ENCODE peak calls at places on chromosomes 16 and 17, in ten cellular contexts. W is left ventricle myocardium inferior, R is lower leg skin, M is AG10803, I is cardiac fibroblast, D is astrocyte of the spinal cord, B is OCI-LY7, V is stomach, N is HFF-Myc, L is esophagus squamous epithelium. F is an unnamed sample.

GRCh38 chr17:1043601-1044251 is 46.8 kb downstream of the TIMM22 start:
- DNase-seq in I (peak), W (peak), V (no peak), D (no peak), M (no peak), R (no peak), L (no peak), N (no peak), B (no peak), F (no peak)

GRCh38 chr16:79598341-79599181 is 2.0 kb downstream of the MAF start:
- DNase-seq in R (peak), I (peak), N (no peak), M (peak), D (peak), W (peak), L (no peak), V (peak), B (no peak), F (peak)

GRCh38 chr16:29816694-29817441 is 916 bp downstream of the PAGR1 start:
- DNase-seq in N (no peak), W (peak), V (peak), D (peak), L (no peak), B (peak), R (no peak), M (peak), I (peak), F (peak)

GRCh38 chr16:75202069-75202590 is 4.8 kb downstream of the CTRB2 start:
- DNase-seq in R (no peak), V (no peak), I (no peak), L (no peak), N (no peak), W (no peak), D (no peak), M (no peak), B (no peak), F (no peak)

GRCh38 chr16:89383095-89384003 is 107.0 kb downstream of the ANKRD11 start:
- DNase-seq in M (no peak), I (peak), R (no peak), V (peak), N (no peak), B (no peak), L (no peak), D (no peak), W (peak), F (no peak)

GRCh38 chr16:80403871-80404270 is 136.9 kb upstream of the DYNLRB2 start:
- DNase-seq in D (no peak), V (no peak), I (no peak), B (no peak), W (no peak), N (no peak), R (no peak), M (no peak), L (no peak), F (no peak)

GRCh38 chr17:82200743-82201497 is 11.7 kb downstream of the CCDC57 start:
- DNase-seq in M (no peak), B (no peak), W (no peak), N (no peak), V (no peak), I (no peak), D (no peak), R (no peak), L (no peak), F (no peak)

GRCh38 chr17:19719365-19720209 is 3.2 kb upstream of the SLC47A2 start:
- DNase-seq in N (no peak), B (no peak), L (no peak), R (no peak), V (no peak), D (no peak), M (no peak), W (no peak), I (no peak), F (no peak)

GRCh38 chr17:18256776-18257175 is 1.8 kb downstream of the FLII start:
- DNase-seq in D (no peak), I (no peak), L (no peak), W (no peak), N (no peak), M (no peak), V (no peak), R (no peak), B (no peak), F (no peak)
- H3K4me3 ChIP-seq in D (no peak), I (no peak), L (peak), W (peak), N (peak), M (peak), V (peak), R (no peak), B (peak), F (no peak)

GRCh38 chr16:51762081-51762995 is 611.3 kb upstream of the SALL1 start:
- DNase-seq in W (peak), N (peak), D (peak), B (peak), R (peak), M (peak), I (peak), V (peak), L (no peak), F (peak)
- TF ChIP-seq CTCF in W (peak), N (peak), D (peak), B (peak), R (peak), M (peak), I (peak), V (peak), L (peak), F (peak)

GRCh38 chr16:3734084-3734757 is 16.9 kb upstream of the TRAP1 start:
- DNase-seq in D (no peak), B (no peak), L (no peak), M (no peak), N (no peak), V (no peak), I (no peak), R (no peak), W (no peak), F (no peak)

GRCh38 chr16:3737181-3737580 is 19.9 kb upstream of the TRAP1 start:
- DNase-seq in I (no peak), R (no peak), B (no peak), V (no peak), M (no peak), W (no peak), N (no peak), D (no peak), L (no peak), F (no peak)

GRCh38 chr16:3734758-3735221 is 17.5 kb upstream of the TRAP1 start:
- DNase-seq in L (no peak), M (no peak), V (no peak), B (no peak), I (no peak), R (no peak), D (no peak), N (no peak), W (no peak), F (no peak)

GRCh38 chr16:3736116-3736515 is 18.8 kb upstream of the TRAP1 start:
- DNase-seq in R (no peak), W (no peak), V (no peak), D (no peak), N (no peak), B (no peak), I (no peak), M (no peak), L (no peak), F (no peak)

DNA sequence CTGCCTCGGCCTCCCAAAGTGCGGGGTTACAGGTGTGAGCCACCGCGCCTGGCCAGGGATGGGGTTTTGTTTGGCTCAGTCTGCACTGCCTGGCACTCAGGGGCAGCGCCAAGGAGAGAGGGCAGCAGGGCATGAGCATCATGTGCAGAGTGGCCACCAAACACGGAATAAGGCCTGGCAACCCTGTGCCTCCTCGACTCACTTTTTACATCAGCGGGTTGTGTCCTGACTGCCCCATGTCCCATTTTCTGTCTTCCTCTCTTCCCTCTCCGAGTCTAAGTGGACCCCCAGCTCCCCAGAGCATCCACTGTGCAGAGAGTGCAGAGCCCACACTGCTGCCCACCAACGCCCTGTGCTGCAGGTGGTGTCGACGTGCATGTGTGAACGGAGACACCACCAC is 18.2 kb upstream of the TRAP1 start:
- DNase-seq in V (no peak), R (no peak), B (no peak), M (no peak), L (no peak), I (no peak), N (no peak), D (no peak), W (no peak), F (no peak)
- H3K4me3 ChIP-seq in V (no peak), R (no peak), B (no peak), M (no peak), L (no peak), I (no peak), N (no peak), D (no peak), W (no peak), F (no peak)

GRCh38 chr17:43366809-43367587 is 31.8 kb upstream of the ARL4D start:
- DNase-seq in M (peak), N (no peak), V (no peak), W (no peak), B (no peak), L (no peak), I (no peak), R (no peak), D (no peak), F (no peak)

GRCh38 chr17:43369986-43370385 is 28.8 kb upstream of the ARL4D start:
- DNase-seq in W (no peak), D (no peak), I (no peak), M (no peak), V (no peak), L (no peak), R (no peak), B (no peak), N (no peak), F (no peak)

GRCh38 chr17:43367588-43368242 is 31.1 kb upstream of the ARL4D start:
- DNase-seq in D (peak), I (peak), R (no peak), W (no peak), V (no peak), M (peak), B (peak), N (peak), L (no peak), F (peak)

GRCh38 chr17:43371227-43371821 is 27.5 kb upstream of the ARL4D start:
- DNase-seq in I (no peak), R (no peak), W (no peak), M (no peak), N (no peak), B (no peak), V (no peak), L (no peak), D (no peak), F (peak)

GRCh38 chr17:43368740-43369506 is 29.9 kb upstream of the ARL4D start:
- DNase-seq in M (peak), I (peak), R (peak), B (peak), V (peak), W (peak), L (no peak), D (peak), N (no peak), F (peak)
- TF ChIP-seq CTCF in M (peak), I (no peak), R (no peak), B (no peak), V (no peak), W (peak), L (no peak), D (peak), N (no peak), F (no peak)

GRCh38 chr16:84947022-84947421 is 64.3 kb downstream of the ZDHHC7 start:
- DNase-seq in W (no peak), M (peak), B (peak), V (no peak), R (peak), N (no peak), D (no peak), L (no peak), I (no peak), F (no peak)

GRCh38 chr16:84950906-84951305 is 60.4 kb downstream of the ZDHHC7 start:
- DNase-seq in D (no peak), I (peak), W (no peak), M (no peak), L (no peak), V (no peak), B (peak), R (no peak), N (no peak), F (peak)

GRCh38 chr16:84947996-84948854 is 63.1 kb downstream of the ZDHHC7 start:
- DNase-seq in V (no peak), W (no peak), B (no peak), R (no peak), D (no peak), I (no peak), N (no peak), M (no peak), L (no peak), F (no peak)

GRCh38 chr16:84949776-84950436 is 61.4 kb downstream of the ZDHHC7 start:
- DNase-seq in M (no peak), B (no peak), I (no peak), W (no peak), V (no peak), L (no peak), R (no peak), N (no peak), D (no peak), F (no peak)

DNA sequence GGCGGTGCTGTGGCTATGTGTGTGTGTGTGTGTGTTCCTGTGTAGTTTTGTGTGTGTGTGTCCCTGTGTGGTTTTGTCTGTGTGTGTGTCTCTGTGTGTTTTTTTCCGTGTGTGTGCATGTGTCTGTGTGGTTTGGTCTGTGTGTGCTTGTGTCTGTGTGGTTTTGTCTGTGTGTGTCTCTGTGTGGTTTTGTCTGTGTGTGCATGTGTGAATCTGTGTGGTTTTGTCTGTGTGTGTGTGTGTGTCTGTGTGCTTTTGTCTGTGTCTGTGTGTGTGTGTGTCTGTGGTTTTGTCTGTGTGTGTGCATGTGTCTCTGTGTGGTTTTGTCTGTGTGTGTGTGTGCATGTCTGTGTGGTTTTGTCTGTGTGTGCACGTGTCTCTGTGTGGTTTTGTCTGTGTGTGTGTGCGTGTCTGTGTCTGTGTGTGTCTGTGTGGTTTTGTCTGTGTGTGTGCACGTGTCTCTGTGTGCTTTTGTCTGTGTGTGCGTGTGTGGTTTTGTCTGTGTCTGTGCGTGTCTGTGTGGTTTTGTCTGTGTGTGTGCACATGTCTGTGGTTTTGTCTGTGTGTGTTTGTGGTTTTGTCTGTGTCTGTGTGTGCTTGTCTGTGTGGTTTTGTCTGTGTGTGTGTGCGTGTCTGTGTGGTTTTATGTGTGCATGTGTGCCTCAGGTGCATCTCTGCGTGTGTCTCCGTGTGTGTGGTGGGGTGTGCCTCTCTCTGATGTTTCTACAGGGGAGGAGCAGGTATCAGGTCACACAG is 62.3 kb downstream of the ZDHHC7 start:
- DNase-seq in D (no peak), L (no peak), M (no peak), N (no peak), B (no peak), I (no peak), R (no peak), V (no peak), W (no peak), F (no peak)
- H3K4me3 ChIP-seq in D (no peak), L (no peak), M (no peak), N (no peak), B (no peak), I (no peak), R (no peak), V (no peak), W (no peak), F (no peak)

GRCh38 chr17:31541559-31541958 is 150.1 kb downstream of the RAB11FIP4 start:
- DNase-seq in L (no peak), V (no peak), I (no peak), D (no peak), M (no peak), R (no peak), B (peak), N (no peak), W (no peak), F (peak)
- TF ChIP-seq CTCF in L (no peak), V (no peak), I (peak), D (no peak), M (peak), R (no peak), B (peak), N (no peak), W (no peak), F (peak)

GRCh38 chr17:44757918-44758413 is 822 bp upstream of the ADAM11 start:
- DNase-seq in I (no peak), D (no peak), L (no peak), R (no peak), M (no peak), W (no peak), B (no peak), V (no peak), N (no peak), F (no peak)

GRCh38 chr17:44759916-44760243 is 1.1 kb downstream of the ADAM11 start:
- DNase-seq in N (no peak), I (no peak), M (no peak), B (no peak), D (no peak), V (no peak), L (no peak), R (no peak), W (no peak), F (no peak)

GRCh38 chr17:44758414-44759095 is at the start of gene ADAM11:
- DNase-seq in V (no peak), N (no peak), R (no peak), B (no peak), W (no peak), D (no peak), I (no peak), M (no peak), L (no peak), F (no peak)

GRCh38 chr17:44760474-44761308 is 1.9 kb downstream of the ADAM11 start:
- DNase-seq in I (no peak), B (no peak), R (no peak), M (no peak), L (no peak), V (no peak), D (no peak), W (no peak), N (no peak), F (no peak)

GRCh38 chr17:44759096-44759915 is 518 bp downstream of the ADAM11 start:
- DNase-seq in L (no peak), I (no peak), W (no peak), D (no peak), V (no peak), N (no peak), B (no peak), M (no peak), R (no peak), F (no peak)
- H3K4me3 ChIP-seq in L (peak), I (peak), W (peak), D (peak), V (peak), N (peak), B (no peak), M (peak), R (no peak), F (no peak)